ENCODE peak calls at places on chromosomes 5 and 9, in six cellular contexts. M, G, D, N, B and L are unnamed samples.

GRCh38 chr5:150777685-150778084 is 872 bp upstream of the SMIM3 start:
- DNase-seq in M (no peak), G (no peak), D (no peak), N (no peak), B (no peak), L (no peak)

GRCh38 chr5:393846-394275 is 49.1 kb upstream of the EXOC3 start:
- DNase-seq in M (no peak), G (no peak), D (no peak), N (peak), B (no peak), L (no peak)

GRCh38 chr5:150410524-150411244 is 2.0 kb downstream of the CD74 start:
- DNase-seq in M (peak), G (peak), D (peak), N (no peak), B (peak), L (no peak)

GRCh38 chr9:88056876-88057275 is 81.4 kb downstream of the SPATA31C2 start:
- DNase-seq in M (no peak), G (no peak), D (no peak), N (no peak), B (no peak), L (no peak)

GRCh38 chr5:83715316-83716060 is 5.2 kb downstream of the HAPLN1 start:
- DNase-seq in M (no peak), G (no peak), D (no peak), N (no peak), B (no peak), L (no peak)

GRCh38 chr5:140806834-140807775 is at the start of gene PCDHA4:
- DNase-seq in M (peak), G (peak), D (peak), N (peak), B (peak), L (no peak)

GRCh38 chr5:58921106-58921505 is 338.2 kb downstream of the RAB3C start:
- DNase-seq in M (no peak), G (no peak), D (no peak), N (no peak), B (no peak), L (no peak)

GRCh38 chr5:56105511-56106372 is 111.0 kb upstream of the IL6ST start:
- DNase-seq in M (no peak), G (no peak), D (no peak), N (no peak), B (no peak), L (no peak)

GRCh38 chr5:95717439-95717838 is 13.7 kb upstream of the RHOBTB3 start:
- DNase-seq in M (no peak), G (no peak), D (no peak), N (no peak), B (no peak), L (no peak)

GRCh38 chr9:129569506-129570449 is 51.1 kb downstream of the C9orf50 start:
- DNase-seq in M (peak), G (no peak), D (no peak), N (no peak), B (no peak), L (no peak)

GRCh38 chr9:135279385-135279784 is 191.9 kb downstream of the OLFM1 start:
- DNase-seq in M (no peak), G (no peak), D (no peak), N (no peak), B (no peak), L (no peak)

GRCh38 chr9:135277219-135278201 is 190.0 kb downstream of the OLFM1 start:
- DNase-seq in M (no peak), G (no peak), D (no peak), N (no peak), B (no peak), L (no peak)

GRCh38 chr9:135279834-135280393 is 192.4 kb downstream of the OLFM1 start:
- DNase-seq in M (no peak), G (no peak), D (no peak), N (no peak), B (no peak), L (no peak)

GRCh38 chr9:135280666-135281065 is 193.2 kb downstream of the OLFM1 start:
- DNase-seq in M (peak), G (no peak), D (no peak), N (no peak), B (no peak), L (no peak)

DNA sequence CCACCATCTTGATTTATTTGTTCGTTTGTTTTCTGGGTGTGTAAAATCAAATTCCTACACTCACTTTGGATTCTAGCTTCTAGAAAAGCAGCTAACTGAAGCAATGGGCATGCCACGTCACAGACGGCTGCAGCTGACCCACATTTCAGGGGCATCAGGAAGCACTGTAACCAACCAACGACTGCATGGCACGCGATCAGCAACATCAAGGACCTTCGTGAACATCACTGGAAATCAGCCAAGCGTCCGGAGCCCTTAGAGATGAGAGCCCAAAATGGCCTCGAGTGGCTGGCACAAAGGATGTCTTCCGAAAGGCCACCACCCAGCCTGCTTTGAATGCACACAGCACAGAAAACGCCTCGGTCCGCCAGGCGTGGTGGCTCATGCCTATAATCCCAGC is 191.1 kb downstream of the OLFM1 start:
- DNase-seq in M (no peak), G (no peak), D (no peak), N (no peak), B (no peak), L (no peak)
- TF ChIP-seq CTCF in M (no peak), G (no peak), D (no peak), N (no peak), B (no peak), L (no peak)

DNA sequence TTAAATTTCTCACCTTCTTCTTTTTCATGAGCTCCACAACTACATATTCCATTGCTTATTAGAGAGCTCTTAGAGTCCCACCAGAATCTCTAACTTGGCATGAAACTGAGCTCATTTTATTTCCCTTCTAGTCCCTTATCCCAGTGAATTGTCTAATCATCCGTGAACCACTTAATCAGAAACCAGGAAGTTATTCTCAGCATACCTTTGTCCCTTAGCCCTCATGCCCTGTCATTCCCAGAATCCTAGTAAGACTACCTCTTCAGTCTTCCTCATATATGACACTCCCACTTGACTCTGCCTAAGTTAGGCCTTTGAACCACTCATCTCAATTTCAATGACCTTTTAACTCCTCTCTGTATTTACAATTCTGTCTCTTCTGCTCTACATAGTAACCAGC is 93.0 kb upstream of the PAPPA start:
- DNase-seq in M (no peak), G (no peak), D (no peak), N (no peak), B (no peak), L (no peak)
- TF ChIP-seq CTCF in M (no peak), G (no peak), D (no peak), N (no peak), B (no peak), L (no peak)

GRCh38 chr5:15555176-15555575 is 55.2 kb downstream of the FBXL7 start:
- DNase-seq in M (no peak), G (no peak), D (no peak), N (no peak), B (no peak), L (no peak)
- TF ChIP-seq CTCF in M (no peak), G (no peak), D (no peak), N (no peak), B (no peak), L (no peak)

GRCh38 chr5:103519550-103519949 is 43.0 kb downstream of the NUDT12 start:
- DNase-seq in M (no peak), G (no peak), D (no peak), N (no peak), B (no peak), L (no peak)
- TF ChIP-seq CTCF in M (no peak), G (no peak), D (peak), N (peak), B (no peak), L (no peak)